ENCODE peak calls at places on chromosomes 3 and 15, in nine cellular contexts. E is RKO; Q is DMS153; P is stimulated activated CD4-positive, alpha-beta T cell treated with anti-CD3 and anti-CD28 coated beads, TNF-alpha, amount 100 ng/mL, for 1 hour; V is left lung; M is C1 segment of cervical spinal cord; B is dermis blood vessel endothelial cell; U is glomerular endothelial cell; G is stomach. Y is an unnamed sample.

GRCh38 chr3:177622520-177622919 is 425.2 kb upstream of the TBL1XR1 start:
- DNase-seq in E (no peak), Q (no peak), P (no peak), V (no peak), M (no peak), B (peak), U (no peak), G (no peak), Y (no peak)

GRCh38 chr15:57122080-57122845 is 203.8 kb downstream of the TCF12 start:
- DNase-seq in E (no peak), Q (no peak), P (no peak), V (no peak), M (no peak), B (peak), U (no peak), G (no peak), Y (no peak)

GRCh38 chr3:26962419-26963355 is 340.1 kb downstream of the LRRC3B start:
- DNase-seq in E (no peak), Q (no peak), P (no peak), V (no peak), M (no peak), B (no peak), U (no peak), G (no peak), Y (no peak)

GRCh38 chr3:196007744-196008143 is 74.1 kb downstream of the TFRC start:
- DNase-seq in E (no peak), Q (no peak), P (no peak), V (no peak), M (no peak), B (no peak), U (no peak), G (no peak), Y (no peak)

GRCh38 chr3:72008226-72008996 is 223.5 kb upstream of the PROK2 start:
- DNase-seq in E (no peak), Q (no peak), P (no peak), V (peak), M (no peak), B (no peak), U (no peak), G (no peak), Y (no peak)

GRCh38 chr3:28576590-28577220 is 228.1 kb upstream of the AZI2 start:
- DNase-seq in E (no peak), Q (no peak), P (no peak), V (no peak), M (peak), B (peak), U (no peak), G (no peak), Y (peak)

GRCh38 chr3:133117342-133117741 is 79.2 kb downstream of the TMEM108 start:
- DNase-seq in E (no peak), Q (peak), P (no peak), V (no peak), M (no peak), B (no peak), U (no peak), G (no peak), Y (no peak)

GRCh38 chr15:39934415-39935044 is 615 bp downstream of the EIF2AK4 start:
- DNase-seq in E (peak), Q (no peak), P (no peak), V (no peak), M (no peak), B (peak), U (no peak), G (no peak), Y (no peak)

GRCh38 chr3:139982404-139982803 is 47.4 kb downstream of the CLSTN2 start:
- DNase-seq in E (peak), Q (no peak), P (no peak), V (no peak), M (no peak), B (no peak), U (no peak), G (no peak), Y (peak)

GRCh38 chr3:14278799-14279705 is 100.4 kb downstream of the LSM3 start:
- DNase-seq in E (no peak), Q (no peak), P (no peak), V (no peak), M (no peak), B (no peak), U (no peak), G (no peak), Y (peak)

GRCh38 chr3:100040846-100041245 is 73.5 kb downstream of the FILIP1L start:
- DNase-seq in E (no peak), Q (no peak), P (no peak), V (no peak), M (no peak), B (no peak), U (no peak), G (no peak), Y (no peak)

GRCh38 chr3:182484184-182484583 is 309.1 kb upstream of the ATP11B start:
- DNase-seq in E (no peak), Q (no peak), P (no peak), V (no peak), M (no peak), B (no peak), U (no peak), G (no peak), Y (no peak)

GRCh38 chr3:14213066-14213774 is 34.6 kb downstream of the LSM3 start:
- DNase-seq in E (no peak), Q (no peak), P (no peak), V (no peak), M (no peak), B (no peak), U (no peak), G (no peak), Y (no peak)

GRCh38 chr3:114896978-114897377 is 250.1 kb downstream of the ZBTB20 start:
- DNase-seq in E (no peak), Q (no peak), P (no peak), V (no peak), M (no peak), B (no peak), U (no peak), G (no peak), Y (no peak)

GRCh38 chr3:114496874-114497273 is 203.0 kb downstream of the TIGIT start:
- DNase-seq in E (no peak), Q (no peak), P (no peak), V (no peak), M (no peak), B (no peak), U (no peak), G (no peak), Y (no peak)